ENCODE peak calls at places on chromosomes 3 and 15, in nine cellular contexts. M is HCT116; A is brain microvascular endothelial cell; L is adipocyte; U is SJCRH30; K is CD8-positive, alpha-beta T cell; Q is mucosa of descending colon; Y is spleen; F is kidney. R is an unnamed sample. For H3K36me3, the result is how much of the 10 kb centered on the place peaks cover.

GRCh38 chr3:9430733-9431132 is 33.3 kb downstream of the SETD5 start:
- DNase-seq in M (no peak), A (no peak), L (no peak), U (no peak), K (no peak), Q (no peak), Y (no peak), F (no peak), R (no peak)

GRCh38 chr15:48777645-48778337 is 33.1 kb downstream of the CEP152 start:
- DNase-seq in M (no peak), A (no peak), L (peak), U (no peak), K (no peak), Q (no peak), Y (no peak), F (no peak), R (no peak)

GRCh38 chr15:68717952-68718351 is 102.7 kb downstream of the ANP32A start:
- DNase-seq in M (no peak), A (no peak), L (no peak), U (no peak), K (no peak), Q (no peak), Y (peak), F (no peak), R (no peak)

GRCh38 chr15:85580914-85581313 is 200.5 kb downstream of the AKAP13 start:
- DNase-seq in M (no peak), A (no peak), L (no peak), U (no peak), K (no peak), Q (peak), Y (peak), F (no peak), R (no peak)

GRCh38 chr3:57757642-57758297 is 1.7 kb downstream of the SLMAP start:
- DNase-seq in M (no peak), A (no peak), L (peak), U (peak), K (no peak), Q (peak), Y (peak), F (no peak), R (no peak)

GRCh38 chr3:149384911-149385321 is 7.5 kb upstream of the TM4SF1 start:
- DNase-seq in M (no peak), A (peak), L (peak), U (no peak), K (no peak), Q (no peak), Y (no peak), F (no peak), R (no peak)

GRCh38 chr3:109607897-109608296 is 270.6 kb upstream of the DPPA4 start:
- DNase-seq in M (no peak), A (no peak), L (no peak), U (no peak), K (no peak), Q (no peak), Y (no peak), F (no peak), R (no peak)

GRCh38 chr15:88166330-88166993 is 90.1 kb downstream of the NTRK3 start:
- DNase-seq in M (no peak), A (no peak), L (peak), U (peak), K (no peak), Q (no peak), Y (no peak), F (no peak), R (no peak)

GRCh38 chr3:119636194-119636593 is 24.2 kb downstream of the POPDC2 start:
- DNase-seq in M (no peak), A (no peak), L (no peak), U (no peak), K (no peak), Q (no peak), Y (no peak), F (no peak), R (no peak)

GRCh38 chr15:34837246-34838016 is 42.1 kb upstream of the ACTC1 start:
- DNase-seq in M (no peak), A (peak), L (peak), U (peak), K (no peak), Q (no peak), Y (no peak), F (peak), R (no peak)

GRCh38 chr15:63495780-63496179 is 8.6 kb upstream of the USP3 start:
- DNase-seq in M (no peak), A (no peak), L (no peak), U (peak), K (no peak), Q (no peak), Y (no peak), F (no peak), R (peak)

GRCh38 chr3:184741259-184741556 is 29.3 kb upstream of the MAGEF1 start:
- DNase-seq in M (peak), A (no peak), L (no peak), U (no peak), K (no peak), Q (no peak), Y (peak), F (no peak), R (no peak)

GRCh38 chr15:86115138-86115801 is 35.6 kb downstream of the AGBL1 start:
- DNase-seq in M (no peak), A (no peak), L (no peak), U (no peak), K (no peak), Q (no peak), Y (no peak), F (no peak), R (no peak)

GRCh38 chr3:123431658-123432323 is 17.1 kb downstream of the ADCY5 start:
- DNase-seq in M (no peak), A (no peak), L (no peak), U (no peak), K (no peak), Q (peak), Y (no peak), F (no peak), R (no peak)

GRCh38 chr3:119665954-119666559 is 5.7 kb upstream of the POPDC2 start:
- DNase-seq in M (no peak), A (no peak), L (no peak), U (no peak), K (no peak), Q (no peak), Y (no peak), F (no peak), R (no peak)

GRCh38 chr3:107846282-107846852 is 244.5 kb downstream of the CD47 start:
- DNase-seq in M (peak), A (peak), L (peak), U (peak), K (no peak), Q (peak), Y (no peak), F (peak), R (peak)

GRCh38 chr3:152269423-152270144 is 855 bp downstream of the MBNL1 start:
- DNase-seq in M (no peak), A (peak), L (peak), U (no peak), K (peak), Q (peak), Y (peak), F (peak), R (no peak)

GRCh38 chr3:94115482-94115881 is 52.6 kb downstream of the NSUN3 start:
- DNase-seq in M (peak), A (peak), L (peak), U (no peak), K (no peak), Q (no peak), Y (no peak), F (no peak), R (peak)

GRCh38 chr15:66821307-66821706 is 119.3 kb downstream of the SMAD6 start:
- DNase-seq in M (no peak), A (no peak), L (peak), U (no peak), K (no peak), Q (no peak), Y (no peak), F (no peak), R (no peak)

GRCh38 chr3:193829781-193830180 is 236.8 kb downstream of the OPA1 start:
- DNase-seq in M (peak), A (peak), L (peak), U (peak), K (no peak), Q (no peak), Y (no peak), F (no peak), R (no peak)

GRCh38 chr3:31187380-31187779 is 292.9 kb upstream of the GADL1 start:
- DNase-seq in M (no peak), A (no peak), L (no peak), U (no peak), K (no peak), Q (no peak), Y (no peak), F (no peak), R (no peak)

GRCh38 chr3:82509951-82510603 is 748.6 kb upstream of the GBE1 start:
- DNase-seq in M (no peak), A (no peak), L (no peak), U (peak), K (no peak), Q (no peak), Y (no peak), F (peak), R (no peak)

GRCh38 chr15:70493787-70494514 is 269.4 kb downstream of the UACA start:
- DNase-seq in M (no peak), A (no peak), L (peak), U (peak), K (no peak), Q (no peak), Y (peak), F (no peak), R (peak)

GRCh38 chr3:38579551-38580449 is 69.7 kb downstream of the SCN5A start:
- DNase-seq in M (no peak), A (no peak), L (peak), U (peak), K (no peak), Q (no peak), Y (peak), F (no peak), R (peak)

GRCh38 chr3:114364806-114365205 is 71.0 kb downstream of the TIGIT start:
- DNase-seq in M (no peak), A (no peak), L (no peak), U (no peak), K (no peak), Q (no peak), Y (no peak), F (no peak), R (no peak)

DNA sequence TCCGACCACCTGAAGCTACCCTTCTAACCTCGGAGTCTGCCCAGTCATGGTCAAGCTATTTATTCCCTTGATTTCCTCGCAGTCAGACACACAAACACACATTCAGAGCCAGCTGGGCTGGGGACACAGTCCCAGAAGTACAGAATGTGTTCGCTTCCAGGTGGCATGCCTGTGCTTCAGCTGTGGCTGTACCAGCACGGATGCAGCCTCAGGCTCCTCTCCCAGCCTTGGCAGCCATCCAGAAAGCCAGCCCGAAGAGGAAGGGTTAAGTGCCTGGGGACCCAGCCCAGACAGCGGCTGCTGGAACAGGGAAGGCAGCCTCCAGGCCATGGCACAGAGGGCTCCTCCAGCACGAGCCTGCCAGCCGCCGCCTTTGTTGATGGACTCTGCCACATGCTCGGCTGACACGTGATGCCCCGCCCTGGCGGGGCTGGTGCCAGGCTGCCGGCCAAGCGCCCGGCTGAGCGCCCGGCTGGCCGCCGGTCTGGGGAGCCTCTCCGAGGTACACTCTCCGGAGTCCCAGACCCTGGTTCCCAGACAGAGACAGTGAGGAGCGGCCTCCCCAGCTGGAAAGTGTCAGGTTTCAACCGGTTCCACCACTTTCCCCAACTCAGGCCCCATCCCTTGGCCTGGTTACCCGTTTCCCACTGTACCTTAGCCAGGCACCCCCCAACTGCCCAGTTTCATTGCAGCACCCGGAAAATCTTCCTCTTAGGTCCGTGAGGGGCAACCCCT is 5.4 kb downstream of the BMF start:
- DNase-seq in M (no peak), A (no peak), L (peak), U (peak), K (no peak), Q (peak), Y (peak), F (peak), R (no peak)
- H3K4me3 ChIP-seq in M (peak), A (no peak), L (peak), U (peak), K (no peak), Q (no peak), Y (no peak), F (no peak), R (no peak)

GRCh38 chr15:43402255-43402654 is 31.4 kb downstream of the TUBGCP4 start:
- DNase-seq in M (no peak), A (no peak), L (no peak), U (no peak), K (no peak), Q (no peak), Y (no peak), F (no peak), R (no peak)
- H3K36me3 ChIP-seq in M (half or more), A (half or more), L (half or more), U (half or more), K (under half), Q (under half), Y (half or more), F (under half), R (half or more)

DNA sequence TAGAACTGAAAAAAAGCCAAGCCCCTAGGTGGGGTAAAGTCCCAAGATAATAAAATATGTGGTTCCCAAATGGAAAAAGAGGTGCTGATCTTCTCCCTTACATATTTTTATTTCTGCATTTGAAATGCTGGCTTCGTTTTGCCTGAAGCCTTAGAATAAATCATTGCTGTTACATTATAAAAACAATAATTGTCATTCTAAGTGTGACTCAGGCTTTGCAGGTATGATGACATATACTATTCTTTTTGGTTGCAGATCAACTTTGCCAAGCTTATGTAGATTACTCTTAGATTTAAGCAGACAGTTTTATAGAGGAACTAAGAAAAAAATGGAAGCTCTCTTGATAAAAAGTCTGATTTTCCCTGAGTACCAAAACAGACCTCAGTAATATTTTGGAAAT is 7.5 kb downstream of the IDH3A start:
- DNase-seq in M (no peak), A (no peak), L (peak), U (no peak), K (no peak), Q (no peak), Y (no peak), F (no peak), R (no peak)
- H3K4me3 ChIP-seq in M (no peak), A (no peak), L (no peak), U (no peak), K (no peak), Q (no peak), Y (no peak), F (no peak), R (no peak)

GRCh38 chr15:75760689-75761435 is 48.2 kb upstream of the CSPG4 start:
- DNase-seq in M (no peak), A (no peak), L (no peak), U (no peak), K (no peak), Q (no peak), Y (peak), F (no peak), R (no peak)

GRCh38 chr15:75758071-75758872 is 45.6 kb upstream of the CSPG4 start:
- DNase-seq in M (peak), A (peak), L (peak), U (peak), K (no peak), Q (peak), Y (peak), F (peak), R (peak)

GRCh38 chr15:75761446-75762356 is 49.1 kb upstream of the CSPG4 start:
- DNase-seq in M (no peak), A (no peak), L (no peak), U (no peak), K (no peak), Q (no peak), Y (peak), F (no peak), R (no peak)

GRCh38 chr15:75763137-75763611 is 50.5 kb upstream of the CSPG4 start:
- DNase-seq in M (no peak), A (no peak), L (no peak), U (no peak), K (no peak), Q (no peak), Y (peak), F (no peak), R (no peak)
- H3K36me3 ChIP-seq in M (under half), A (under half), L (under half), U (under half), K (under half), Q (under half), Y (under half), F (under half), R (under half)

GRCh38 chr15:95326689-95327525 is 1003.6 kb upstream of the NR2F2 start:
- DNase-seq in M (no peak), A (no peak), L (peak), U (no peak), K (no peak), Q (no peak), Y (peak), F (peak), R (peak)
- H3K4me3 ChIP-seq in M (no peak), A (peak), L (peak), U (no peak), K (no peak), Q (no peak), Y (peak), F (peak), R (no peak)

DNA sequence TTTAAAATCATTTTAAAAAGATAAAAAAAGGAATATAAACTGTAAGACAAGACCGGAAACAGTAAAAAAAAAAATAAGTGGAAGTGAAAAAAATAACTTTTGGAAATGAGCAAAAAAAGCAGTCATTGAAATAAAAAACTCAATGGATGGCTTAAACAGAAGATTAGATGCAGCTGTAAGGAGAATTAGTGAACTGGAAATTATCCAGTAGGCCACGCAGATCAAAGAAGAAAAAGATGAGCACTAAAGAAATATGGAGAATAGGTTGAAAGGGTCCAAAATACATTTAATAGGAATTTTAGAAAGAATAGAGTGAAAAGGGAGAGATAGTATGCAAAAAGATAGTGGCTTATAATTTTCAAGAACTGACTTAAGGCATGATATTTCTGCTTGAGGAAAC is 47.0 kb downstream of the STARD5 start:
- DNase-seq in M (no peak), A (no peak), L (no peak), U (no peak), K (no peak), Q (no peak), Y (no peak), F (no peak), R (no peak)
- H3K36me3 ChIP-seq in M (under half), A (under half), L (under half), U (under half), K (under half), Q (under half), Y (under half), F (under half), R (under half)

DNA sequence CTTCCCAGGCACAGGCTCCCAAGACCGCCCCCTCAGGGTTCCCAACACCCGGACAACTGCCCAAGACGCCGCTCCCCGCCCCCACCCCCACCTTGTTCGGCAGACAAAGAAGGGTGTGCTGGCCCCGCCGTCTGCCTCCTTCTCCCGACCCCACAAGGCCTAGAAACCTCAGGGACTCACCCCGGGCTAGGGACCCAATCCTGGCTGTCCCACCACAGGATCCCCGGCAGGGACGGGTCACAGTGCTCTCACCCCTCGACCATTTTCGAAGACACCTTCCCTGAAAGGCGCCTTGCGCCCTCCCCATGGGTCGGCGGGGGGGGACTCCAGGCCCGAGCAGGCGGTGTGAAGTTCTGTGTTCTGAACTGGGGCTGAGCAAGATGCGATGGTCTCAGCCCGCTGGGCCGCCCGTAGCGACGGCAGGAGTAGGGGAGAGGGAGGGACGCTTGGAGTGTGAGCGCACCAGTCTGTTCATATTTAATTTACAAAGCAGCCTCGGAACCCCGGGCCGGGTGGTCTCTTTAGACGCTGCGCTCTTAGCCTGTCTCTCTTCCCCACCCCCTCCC is 1.5 kb upstream of the ISLR2 start:
- DNase-seq in M (no peak), A (no peak), L (no peak), U (no peak), K (no peak), Q (no peak), Y (peak), F (no peak), R (no peak)
- H3K4me3 ChIP-seq in M (no peak), A (no peak), L (no peak), U (no peak), K (no peak), Q (no peak), Y (no peak), F (no peak), R (no peak)

GRCh38 chr3:160464321-160464720 is 14.7 kb upstream of the TRIM59 start:
- DNase-seq in M (no peak), A (no peak), L (no peak), U (no peak), K (no peak), Q (no peak), Y (no peak), F (no peak), R (no peak)

GRCh38 chr3:160455846-160456245 is 6.3 kb upstream of the TRIM59 start:
- DNase-seq in M (no peak), A (no peak), L (no peak), U (no peak), K (no peak), Q (no peak), Y (no peak), F (no peak), R (peak)

GRCh38 chr3:160458151-160458550 is 8.6 kb upstream of the TRIM59 start:
- DNase-seq in M (no peak), A (no peak), L (no peak), U (no peak), K (no peak), Q (no peak), Y (no peak), F (no peak), R (peak)

GRCh38 chr3:160459450-160459970 is 9.9 kb upstream of the TRIM59 start:
- DNase-seq in M (no peak), A (no peak), L (no peak), U (no peak), K (no peak), Q (no peak), Y (no peak), F (no peak), R (no peak)

GRCh38 chr3:160460033-160460432 is 10.4 kb upstream of the TRIM59 start:
- DNase-seq in M (no peak), A (no peak), L (no peak), U (no peak), K (no peak), Q (no peak), Y (no peak), F (no peak), R (no peak)
- H3K36me3 ChIP-seq in M (under half), A (under half), L (under half), U (under half), K (under half), Q (under half), Y (under half), F (under half), R (under half)

GRCh38 chr3:129441782-129442181 is 1.8 kb downstream of the IFT122 start:
- DNase-seq in M (no peak), A (no peak), L (peak), U (peak), K (no peak), Q (no peak), Y (no peak), F (no peak), R (no peak)
- H3K4me3 ChIP-seq in M (no peak), A (no peak), L (peak), U (no peak), K (no peak), Q (no peak), Y (no peak), F (no peak), R (no peak)

R was measured in WERI-Rb-1.